ENCODE peak calls at places on chromosomes 2 and 18, in ten cellular contexts. A, Q, C, X, F, N, E, W, Z and B are unnamed samples.

GRCh38 chr2:128228894-128229293 is 89.8 kb downstream of the HS6ST1 start:
- DNase-seq in A (no peak), Q (no peak), C (peak), X (no peak), F (no peak), N (no peak), E (no peak), W (no peak), Z (no peak), B (no peak)

GRCh38 chr2:3174626-3175567 is 202.7 kb downstream of the EIPR1 start:
- DNase-seq in A (no peak), Q (no peak), C (no peak), X (no peak), F (no peak), N (no peak), E (no peak), W (no peak), Z (no peak), B (no peak)

GRCh38 chr2:129189617-129190016 is 789.8 kb upstream of the RAB6C start:
- DNase-seq in A (no peak), Q (no peak), C (no peak), X (no peak), F (no peak), N (no peak), E (no peak), W (no peak), Z (no peak), B (no peak)

GRCh38 chr2:123894167-123894566 is 130.9 kb upstream of the CNTNAP5 start:
- DNase-seq in A (no peak), Q (no peak), C (no peak), X (no peak), F (no peak), N (no peak), E (no peak), W (no peak), Z (no peak), B (no peak)

GRCh38 chr2:107811982-107812381 is 14.7 kb upstream of the RGPD4 start:
- DNase-seq in A (no peak), Q (no peak), C (no peak), X (no peak), F (no peak), N (no peak), E (no peak), W (no peak), Z (no peak), B (no peak)

GRCh38 chr2:16224298-16225045 is 284.1 kb downstream of the MYCN start:
- DNase-seq in A (no peak), Q (no peak), C (no peak), X (no peak), F (no peak), N (no peak), E (no peak), W (no peak), Z (no peak), B (no peak)

GRCh38 chr2:128557841-128558241 is 239.2 kb upstream of the HS6ST1 start:
- DNase-seq in A (peak), Q (no peak), C (no peak), X (no peak), F (no peak), N (no peak), E (peak), W (no peak), Z (no peak), B (no peak)

GRCh38 chr2:171522804-171523338 is 597 bp downstream of the CYBRD1 start:
- DNase-seq in A (peak), Q (peak), C (no peak), X (peak), F (peak), N (no peak), E (no peak), W (peak), Z (no peak), B (no peak)

GRCh38 chr2:152453129-152453642 is 118.2 kb downstream of the FMNL2 start:
- DNase-seq in A (no peak), Q (no peak), C (no peak), X (no peak), F (no peak), N (no peak), E (no peak), W (no peak), Z (no peak), B (no peak)

GRCh38 chr18:65934874-65935273 is 184.1 kb downstream of the CDH7 start:
- DNase-seq in A (no peak), Q (no peak), C (no peak), X (no peak), F (no peak), N (no peak), E (no peak), W (no peak), Z (no peak), B (no peak)

GRCh38 chr18:48335829-48336228 is 73.4 kb downstream of the ZBTB7C start:
- DNase-seq in A (no peak), Q (no peak), C (no peak), X (no peak), F (no peak), N (no peak), E (no peak), W (no peak), Z (no peak), B (no peak)

GRCh38 chr2:209911486-209911885 is 91.0 kb upstream of the RPE start:
- DNase-seq in A (no peak), Q (no peak), C (no peak), X (no peak), F (no peak), N (no peak), E (no peak), W (no peak), Z (no peak), B (no peak)

GRCh38 chr2:204019572-204020501 is 83.3 kb downstream of the ICOS start:
- DNase-seq in A (no peak), Q (no peak), C (peak), X (no peak), F (no peak), N (no peak), E (peak), W (peak), Z (no peak), B (no peak)

GRCh38 chr2:9996321-9996720 is 44.8 kb downstream of the GRHL1 start:
- DNase-seq in A (peak), Q (no peak), C (no peak), X (no peak), F (no peak), N (no peak), E (no peak), W (no peak), Z (peak), B (no peak)

GRCh38 chr2:183079335-183079775 is 808 bp downstream of the DUSP19 start:
- DNase-seq in A (no peak), Q (no peak), C (no peak), X (no peak), F (no peak), N (no peak), E (peak), W (no peak), Z (no peak), B (no peak)

GRCh38 chr2:49288902-49289680 is 134.8 kb upstream of the FSHR start:
- DNase-seq in A (no peak), Q (no peak), C (no peak), X (no peak), F (no peak), N (no peak), E (no peak), W (no peak), Z (no peak), B (no peak)

GRCh38 chr2:127219716-127220090 is 396 bp downstream of the CYP27C1 start:
- DNase-seq in A (peak), Q (no peak), C (no peak), X (no peak), F (no peak), N (no peak), E (no peak), W (peak), Z (no peak), B (no peak)

GRCh38 chr18:4119127-4119648 is 335.9 kb downstream of the DLGAP1 start:
- DNase-seq in A (no peak), Q (no peak), C (no peak), X (no peak), F (no peak), N (no peak), E (no peak), W (no peak), Z (no peak), B (no peak)

GRCh38 chr18:61738488-61738887 is 154.3 kb downstream of the RNF152 start:
- DNase-seq in A (no peak), Q (no peak), C (no peak), X (no peak), F (no peak), N (no peak), E (peak), W (no peak), Z (peak), B (no peak)

GRCh38 chr2:20138696-20139095 is 86.2 kb downstream of the SDC1 start:
- DNase-seq in A (peak), Q (no peak), C (no peak), X (no peak), F (no peak), N (no peak), E (no peak), W (no peak), Z (no peak), B (no peak)

GRCh38 chr2:143451622-143452021 is 322.4 kb downstream of the ARHGAP15 start:
- DNase-seq in A (no peak), Q (no peak), C (peak), X (no peak), F (no peak), N (no peak), E (peak), W (no peak), Z (no peak), B (no peak)

GRCh38 chr2:6372317-6372903 is 493.3 kb downstream of the CMPK2 start:
- DNase-seq in A (no peak), Q (no peak), C (peak), X (no peak), F (no peak), N (no peak), E (peak), W (no peak), Z (no peak), B (no peak)